ENCODE peak calls at places on chromosomes 16 and 17, in six cellular contexts. S, H, Q, V, L and G are unnamed samples. For H3K27me3, the result is how much of the 10 kb centered on the place peaks cover.

GRCh38 chr17:49783051-49783715 is 5.3 kb upstream of the KAT7 start:
- DNase-seq in S (no peak), H (no peak), Q (no peak), V (no peak), L (peak), G (no peak)

GRCh38 chr17:55098765-55099164 is 130.2 kb downstream of the STXBP4 start:
- DNase-seq in S (no peak), H (no peak), Q (no peak), V (no peak), L (no peak), G (no peak)

GRCh38 chr17:79835953-79836951 is 3.0 kb downstream of the CBX4 start:
- DNase-seq in S (no peak), H (peak), Q (peak), V (peak), L (no peak), G (peak)

GRCh38 chr16:82199209-82199608 is 29.2 kb upstream of the MPHOSPH6 start:
- DNase-seq in S (no peak), H (no peak), Q (no peak), V (no peak), L (no peak), G (no peak)

GRCh38 chr17:75319818-75320691 is 30.8 kb upstream of the SLC25A19 start:
- DNase-seq in S (no peak), H (no peak), Q (no peak), V (no peak), L (no peak), G (no peak)

GRCh38 chr16:88560722-88561484 is 9.3 kb upstream of the ZC3H18 start:
- DNase-seq in S (no peak), H (no peak), Q (no peak), V (no peak), L (no peak), G (no peak)

GRCh38 chr16:67538666-67539101 is 10.1 kb downstream of the RIPOR1 start:
- DNase-seq in S (no peak), H (no peak), Q (no peak), V (peak), L (no peak), G (no peak)

GRCh38 chr17:59558953-59559352 is 6.5 kb upstream of the DHX40 start:
- DNase-seq in S (no peak), H (no peak), Q (no peak), V (no peak), L (no peak), G (no peak)

GRCh38 chr17:38562215-38562569 is 43.6 kb downstream of the SRCIN1 start:
- DNase-seq in S (no peak), H (no peak), Q (no peak), V (no peak), L (no peak), G (no peak)

GRCh38 chr17:4856271-4856936 is 23.3 kb downstream of the MINK1 start:
- DNase-seq in S (no peak), H (no peak), Q (no peak), V (no peak), L (no peak), G (no peak)

GRCh38 chr16:2520784-2521577 is 810 bp downstream of the AMDHD2 start:
- DNase-seq in S (no peak), H (no peak), Q (no peak), V (peak), L (no peak), G (peak)

GRCh38 chr17:75325827-75326586 is 36.8 kb upstream of the SLC25A19 start:
- DNase-seq in S (no peak), H (no peak), Q (no peak), V (no peak), L (no peak), G (peak)

GRCh38 chr16:47848481-47849109 is 307.2 kb downstream of the ABCC12 start:
- DNase-seq in S (no peak), H (no peak), Q (peak), V (no peak), L (no peak), G (no peak)

GRCh38 chr16:727291-727977 is 528 bp downstream of the HAGHL start:
- DNase-seq in S (no peak), H (no peak), Q (no peak), V (no peak), L (no peak), G (no peak)

GRCh38 chr17:40158438-40158837 is 18.1 kb downstream of the CASC3 start:
- DNase-seq in S (no peak), H (no peak), Q (no peak), V (no peak), L (no peak), G (no peak)

DNA sequence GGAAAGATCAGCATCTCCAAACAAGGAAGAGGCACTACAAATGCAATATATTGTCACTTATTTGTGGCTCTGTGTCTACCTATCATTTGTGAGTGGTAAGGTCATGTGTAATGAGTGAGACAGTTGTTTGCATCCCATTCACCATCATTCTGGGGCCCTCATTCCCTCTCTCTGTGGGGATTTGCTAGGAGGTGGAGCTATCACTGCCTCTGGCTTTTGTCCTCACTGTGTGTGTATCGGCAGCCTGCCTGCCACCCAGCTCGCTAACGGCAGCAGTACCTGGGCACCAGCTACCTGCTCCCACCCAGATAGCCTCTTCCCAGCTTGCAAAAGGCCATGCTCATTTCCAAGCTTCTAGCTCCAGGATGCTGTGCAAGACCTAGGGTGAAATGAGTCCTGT is 379.2 kb upstream of the ZFHX3 start:
- DNase-seq in S (no peak), H (no peak), Q (no peak), V (no peak), L (no peak), G (no peak)
- H3K27me3 ChIP-seq in S (under half), H (under half), Q (under half), V (under half), L (under half), G (under half)

DNA sequence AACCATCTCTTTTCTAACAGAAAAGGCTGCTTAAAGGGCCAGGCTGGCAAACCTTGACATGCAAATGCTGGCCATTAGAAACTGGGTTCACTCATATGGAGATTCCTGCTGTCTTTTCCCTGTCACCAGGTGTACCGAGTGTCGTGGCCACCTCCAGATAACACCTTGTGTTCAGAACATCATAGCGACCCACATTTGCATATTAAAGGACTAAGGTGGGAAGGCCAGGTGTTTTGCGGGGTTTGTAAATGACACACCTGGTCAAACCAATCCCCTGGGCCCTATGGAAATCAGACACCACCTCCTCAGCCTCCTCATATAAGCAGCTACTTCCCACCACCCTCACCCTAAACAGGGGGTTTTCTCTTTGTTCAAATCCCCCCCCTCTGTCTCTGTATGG is 2.5 kb upstream of the AIPL1 start:
- DNase-seq in S (no peak), H (no peak), Q (no peak), V (no peak), L (no peak), G (no peak)
- H3K27me3 ChIP-seq in S (under half), H (under half), Q (under half), V (under half), L (under half), G (under half)

DNA sequence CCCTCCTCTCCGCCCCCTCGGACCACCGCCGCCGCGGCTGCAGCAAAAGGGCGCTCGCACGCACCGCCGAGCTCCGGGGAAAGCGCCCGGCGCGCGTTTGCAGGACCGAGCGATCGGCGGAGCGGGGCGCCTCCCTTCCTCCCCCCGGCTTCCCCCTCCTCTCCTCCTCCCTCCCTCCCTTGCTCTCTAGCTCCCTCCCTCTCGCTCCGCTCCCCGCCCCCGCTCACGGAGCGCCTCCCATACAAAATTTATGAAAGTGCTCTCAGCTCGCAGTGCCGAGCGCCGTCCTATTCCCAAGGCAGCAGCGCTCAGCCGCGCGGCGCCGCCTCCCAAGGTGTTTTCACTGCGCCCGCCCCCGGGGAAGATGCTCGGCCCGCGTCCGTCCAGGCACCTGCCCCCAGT is at the start of gene RTN4RL1:
- DNase-seq in S (no peak), H (peak), Q (no peak), V (peak), L (peak), G (peak)
- H3K27me3 ChIP-seq in S (under half), H (under half), Q (half or more), V (under half), L (under half), G (under half)

DNA sequence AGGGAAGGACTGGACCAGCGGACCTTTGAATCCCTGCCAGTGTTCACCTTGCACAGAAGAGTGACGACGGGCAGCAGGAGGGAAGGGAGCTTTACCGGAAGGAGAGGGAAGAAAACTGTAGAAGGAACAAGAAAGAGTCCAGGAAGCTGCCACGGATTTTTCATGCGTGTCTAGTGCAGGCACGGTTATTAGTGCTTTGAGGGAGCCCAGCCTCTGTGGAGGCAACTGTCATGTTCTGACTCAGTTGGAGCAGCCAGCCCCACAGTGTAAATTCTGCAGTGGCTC is 6.4 kb upstream of the HOXB13 start:
- DNase-seq in S (no peak), H (peak), Q (no peak), V (no peak), L (no peak), G (peak)
- H3K27me3 ChIP-seq in S (under half), H (under half), Q (half or more), V (under half), L (under half), G (half or more)

GRCh38 chr17:44653384-44653783 is 2.9 kb upstream of the MEIOC start:
- DNase-seq in S (no peak), H (no peak), Q (no peak), V (no peak), L (no peak), G (no peak)
- H3K27me3 ChIP-seq in S (under half), H (under half), Q (under half), V (under half), L (under half), G (half or more)

DNA sequence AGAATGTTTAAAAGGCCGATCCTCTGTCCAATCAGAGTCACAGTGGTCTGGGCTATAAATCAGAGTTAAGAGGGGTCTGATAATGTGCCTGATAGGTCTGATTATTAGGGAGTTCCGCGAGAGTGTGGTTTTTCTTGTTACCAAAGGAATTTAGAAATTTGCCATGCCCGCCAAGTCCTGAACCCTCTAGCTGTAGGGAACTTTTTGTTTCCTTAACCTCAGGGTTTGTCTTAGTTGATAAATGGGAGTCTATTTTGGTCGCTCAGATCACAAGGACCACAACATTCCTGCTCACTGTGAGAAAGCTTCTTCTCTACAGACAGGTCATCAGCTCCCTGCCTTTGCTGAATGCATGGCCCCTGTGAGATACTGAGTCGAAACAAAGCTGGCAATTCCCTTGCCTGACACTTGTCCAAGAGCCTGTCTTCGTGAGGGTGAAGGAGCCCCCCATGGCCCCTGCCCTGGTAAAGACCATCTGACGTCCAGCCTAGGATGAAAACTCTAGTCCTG is 497.8 kb downstream of the HS3ST4 start:
- DNase-seq in S (no peak), H (no peak), Q (no peak), V (no peak), L (no peak), G (no peak)
- H3K27me3 ChIP-seq in S (under half), H (under half), Q (under half), V (under half), L (under half), G (under half)